ENCODE peak calls at places on chromosomes 5 and 9, in four cellular contexts. Y, Z, S and M are unnamed samples.

GRCh38 chr9:129568560-129569505 is 52.1 kb downstream of the C9orf50 start:
- DNase-seq in Y (peak), Z (peak), S (peak), M (no peak)

GRCh38 chr5:1297243-1297642 is 2.4 kb upstream of the TERT start:
- DNase-seq in S (no peak), Z (no peak), Y (no peak), M (no peak)

GRCh38 chr5:1138445-1139207 is 26.8 kb upstream of the SLC12A7 start:
- DNase-seq in Z (peak), S (no peak), Y (no peak), M (no peak)

GRCh38 chr5:133890776-133891280 is 77.6 kb downstream of the C5orf15 start:
- DNase-seq in S (no peak), Y (no peak), Z (no peak), M (no peak)

GRCh38 chr5:139251281-139251687 is 42.3 kb upstream of the MATR3 start:
- DNase-seq in S (peak), Y (no peak), Z (no peak), M (peak)

GRCh38 chr5:179294891-179295777 is 50.1 kb downstream of the ADAMTS2 start:
- DNase-seq in Z (no peak), S (no peak), Y (no peak), M (no peak)

GRCh38 chr5:54844905-54845566 is 140.4 kb downstream of the ESM1 start:
- DNase-seq in Y (no peak), S (no peak), Z (peak), M (peak)

GRCh38 chr9:86298873-86299272 is 16.5 kb upstream of the ISCA1 start:
- DNase-seq in Z (no peak), S (no peak), Y (no peak), M (no peak)

GRCh38 chr5:91651704-91652103 is 268.6 kb upstream of the ARRDC3 start:
- DNase-seq in Z (no peak), S (no peak), Y (no peak), M (no peak)

GRCh38 chr9:131010482-131011273 is 1.7 kb downstream of the LAMC3 start:
- DNase-seq in S (peak), Z (no peak), Y (no peak), M (no peak)

GRCh38 chr9:131008909-131009618 is at the start of gene LAMC3:
- DNase-seq in Y (peak), Z (no peak), S (peak), M (no peak)

GRCh38 chr9:131008086-131008485 is 888 bp upstream of the LAMC3 start:
- DNase-seq in S (no peak), Y (no peak), Z (no peak), M (no peak)

GRCh38 chr9:131006601-131007000 is 2.4 kb upstream of the LAMC3 start:
- DNase-seq in S (no peak), Z (no peak), Y (no peak), M (no peak)

DNA sequence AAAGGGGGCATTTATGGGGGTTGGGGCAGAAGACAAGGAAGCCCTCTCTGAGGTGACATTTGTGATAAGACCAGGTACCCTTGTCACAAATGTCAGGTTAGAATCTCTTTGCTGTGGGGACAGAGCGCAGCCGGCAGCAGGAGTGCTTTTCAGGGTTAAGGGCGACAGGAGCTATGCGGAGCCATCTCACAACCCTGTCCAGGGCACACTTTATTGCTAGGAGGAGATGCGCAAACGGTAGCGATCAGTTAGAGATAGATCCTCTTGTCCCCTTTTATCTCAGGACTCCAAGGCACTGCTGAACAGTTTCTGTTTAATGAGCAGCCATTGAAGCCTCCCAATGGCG is 438 bp upstream of the LAMC3 start:
- DNase-seq in Y (no peak), S (peak), Z (no peak), M (no peak)
- TF ChIP-seq CREM in Y (no peak), S (no peak), Z (no peak), M (no peak)

DNA sequence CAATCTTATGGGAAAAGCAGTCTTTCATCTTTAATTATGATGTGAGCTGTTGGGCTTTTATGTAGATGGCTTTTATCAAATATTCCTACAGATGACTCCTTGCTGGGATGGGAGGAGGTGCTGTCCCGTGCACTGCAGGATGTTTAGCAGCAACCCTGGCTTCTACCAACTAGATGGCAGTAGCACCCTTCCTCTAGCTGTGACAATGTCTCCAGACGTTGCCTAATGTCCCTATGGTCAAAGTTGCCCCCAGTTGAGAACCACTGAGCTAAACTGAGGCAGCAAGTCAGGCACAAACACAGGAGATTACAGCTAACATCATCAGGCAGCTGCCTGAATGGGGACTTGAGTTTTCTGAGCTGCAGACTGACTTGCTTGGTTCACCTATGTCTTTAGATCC is 401.9 kb upstream of the PDE4D start:
- DNase-seq in Y (peak), S (no peak), Z (peak), M (peak)
- TF ChIP-seq USF2 in Y (no peak), S (no peak), Z (no peak), M (no peak)

GRCh38 chr9:14452539-14452938 is 138.6 kb upstream of the NFIB start:
- DNase-seq in S (no peak), Y (no peak), Z (no peak), M (no peak)
- TF ChIP-seq CREM in S (no peak), Y (no peak), Z (no peak), M (no peak)

GRCh38 chr9:35813434-35814105 is 1.3 kb downstream of the HINT2 start:
- DNase-seq in S (peak), Z (peak), Y (peak), M (no peak)

GRCh38 chr9:35812025-35812602 is at the start of gene SPAG8:
- DNase-seq in S (peak), Z (peak), Y (peak), M (peak)

GRCh38 chr9:35814841-35815543 is at the start of gene HINT2:
- DNase-seq in Y (peak), S (peak), Z (peak), M (peak)

GRCh38 chr9:35816708-35817107 is 1.9 kb upstream of the HINT2 start:
- DNase-seq in Y (peak), Z (peak), S (no peak), M (no peak)

GRCh38 chr9:35814106-35814840 is 569 bp downstream of the HINT2 start:
- DNase-seq in S (peak), Y (peak), Z (peak), M (no peak)
- TF ChIP-seq USF2 in S (no peak), Y (no peak), Z (peak), M (no peak)